ENCODE peak calls at places on chromosomes 13 and 19, in five cellular contexts. Y, Q, F, R and G are unnamed samples.

GRCh38 chr19:50658438-50659317 is 9.4 kb downstream of the C19orf81 start:
- DNase-seq in F (no peak), R (peak), Q (no peak), Y (peak), G (no peak)

GRCh38 chr19:11200931-11201330 is 3.6 kb upstream of the KANK2 start:
- DNase-seq in Y (no peak), F (no peak), Q (no peak), R (no peak), G (no peak)

GRCh38 chr13:108227651-108228272 is 9.6 kb downstream of the ABHD13 start:
- DNase-seq in Y (peak), F (no peak), R (no peak), Q (peak), G (no peak)

GRCh38 chr19:33064778-33065550 is at the start of gene RHPN2:
- DNase-seq in Q (peak), Y (peak), F (no peak), R (peak), G (no peak)

GRCh38 chr13:51612867-51613266 is 28.6 kb downstream of the WDFY2 start:
- DNase-seq in Q (no peak), Y (no peak), F (no peak), R (no peak), G (no peak)

GRCh38 chr13:107203146-107203847 is 635.4 kb upstream of the ARGLU1 start:
- DNase-seq in Q (peak), F (no peak), R (no peak), Y (peak), G (no peak)

GRCh38 chr13:46633416-46633815 is 80.4 kb downstream of the LRCH1 start:
- DNase-seq in Y (peak), Q (no peak), R (no peak), F (no peak), G (peak)

GRCh38 chr13:104106705-104107393 is 1040.6 kb upstream of the SLC10A2 start:
- DNase-seq in F (no peak), Q (no peak), Y (no peak), R (no peak), G (no peak)

GRCh38 chr19:18972301-18972831 is 31.3 kb upstream of the HOMER3 start:
- DNase-seq in Y (no peak), Q (no peak), R (no peak), F (no peak), G (no peak)

GRCh38 chr13:31101511-31102170 is 60.1 kb downstream of the HSPH1 start:
- DNase-seq in F (peak), R (no peak), Y (no peak), Q (no peak), G (no peak)

GRCh38 chr13:55583953-55584593 is 1556.6 kb upstream of the PRR20A start:
- DNase-seq in Y (no peak), F (no peak), Q (no peak), R (no peak), G (no peak)

GRCh38 chr13:29103036-29103800 is 283.1 kb downstream of the MTUS2 start:
- DNase-seq in R (no peak), Q (no peak), F (no peak), Y (no peak), G (no peak)

GRCh38 chr13:85497652-85498051 is 301.6 kb downstream of the SLITRK6 start:
- DNase-seq in R (no peak), Y (peak), Q (no peak), F (no peak), G (peak)

GRCh38 chr13:109840201-109840892 is 54.0 kb upstream of the IRS2 start:
- DNase-seq in R (no peak), Y (no peak), F (no peak), Q (no peak), G (no peak)

DNA sequence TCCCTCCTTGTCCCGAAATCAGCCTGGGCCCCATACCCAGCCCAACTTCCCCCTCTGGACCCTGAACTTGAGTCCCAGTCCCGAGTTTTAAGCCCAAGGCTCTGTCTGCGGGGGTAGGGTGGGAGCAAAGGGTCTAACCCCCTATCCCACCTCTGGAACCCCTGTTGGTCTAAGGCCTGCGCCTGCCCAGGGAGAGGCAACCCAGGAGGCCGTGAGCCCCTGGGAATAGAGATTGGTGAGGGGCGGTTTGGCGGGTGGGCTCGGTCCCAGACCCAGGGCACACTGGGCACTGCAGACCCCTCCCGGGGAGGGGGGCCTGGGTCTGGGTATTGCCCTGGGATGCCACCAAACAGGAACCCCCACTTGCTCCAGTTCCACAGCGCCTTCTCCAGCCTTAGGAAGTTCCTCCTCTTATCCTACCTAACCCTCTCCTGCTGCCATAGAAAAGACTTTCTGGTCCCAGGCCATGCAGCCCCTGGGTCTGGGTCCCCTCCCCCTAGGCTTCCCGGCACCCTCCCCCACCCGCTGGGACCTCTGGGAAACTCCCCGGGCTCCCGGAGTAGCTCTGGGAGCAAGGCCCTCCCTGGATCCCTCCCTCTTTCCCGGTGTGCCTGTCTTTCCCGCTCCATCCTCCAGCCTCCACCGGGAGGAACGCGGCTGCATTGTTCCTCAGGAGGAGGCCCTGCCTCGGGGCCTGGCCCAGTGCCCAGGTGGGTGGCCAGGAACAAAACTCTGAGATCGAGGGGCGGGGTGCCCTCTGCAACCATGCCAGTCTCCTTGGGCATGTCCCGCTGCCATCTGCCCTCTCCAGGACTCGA is 33.6 kb upstream of the NANOS3 start:
- DNase-seq in R (peak), Y (peak), F (peak), Q (no peak), G (no peak)
- H3K27ac ChIP-seq in R (peak), Y (peak), F (peak), Q (peak), G (peak)

GRCh38 chr19:41403181-41403970 is 5.8 kb downstream of the BCKDHA start:
- DNase-seq in F (no peak), Y (no peak), R (no peak), Q (peak), G (no peak)
- H3K27ac ChIP-seq in F (no peak), Y (no peak), R (no peak), Q (no peak), G (no peak)

GRCh38 chr19:4776436-4777205 is 14.9 kb upstream of the FEM1A start:
- DNase-seq in F (no peak), Q (no peak), R (no peak), Y (no peak), G (no peak)
- H3K27ac ChIP-seq in F (no peak), Q (no peak), R (no peak), Y (no peak), G (no peak)

DNA sequence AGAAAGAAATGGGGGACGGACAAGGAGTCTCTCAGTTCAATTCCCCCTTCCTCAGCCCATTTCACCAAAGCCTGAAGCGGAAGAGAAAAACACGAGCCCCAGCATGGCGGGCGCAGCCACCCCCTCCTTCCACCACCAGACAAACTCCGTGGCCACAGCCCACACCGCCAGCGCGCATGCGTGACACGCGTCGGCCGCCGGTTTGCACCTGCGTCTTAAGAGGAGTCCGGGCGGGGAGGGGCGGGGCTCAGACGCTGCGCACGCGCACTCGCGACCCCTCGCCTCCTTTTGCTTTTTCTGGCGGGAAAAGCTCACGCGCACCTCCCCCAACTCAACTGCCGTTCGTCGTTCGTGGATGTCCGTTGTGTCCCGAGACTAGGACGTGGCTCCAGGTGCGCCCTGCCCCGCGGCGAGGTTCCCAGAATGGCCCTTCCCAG is at the start of gene KASH5:
- DNase-seq in Q (peak), F (no peak), Y (peak), R (peak), G (no peak)
- H3K27ac ChIP-seq in Q (no peak), F (no peak), Y (no peak), R (no peak), G (no peak)

GRCh38 chr13:49220856-49221614 is 897 bp downstream of the MLNR start:
- DNase-seq in R (no peak), Q (no peak), F (no peak), Y (no peak), G (no peak)
- H3K27ac ChIP-seq in R (no peak), Q (no peak), F (no peak), Y (no peak), G (no peak)

GRCh38 chr13:75797719-75798118 is 161.6 kb downstream of the LMO7 start:
- DNase-seq in F (no peak), Q (no peak), R (no peak), Y (no peak), G (no peak)
- H3K27ac ChIP-seq in F (no peak), Q (peak), R (no peak), Y (no peak), G (no peak)

DNA sequence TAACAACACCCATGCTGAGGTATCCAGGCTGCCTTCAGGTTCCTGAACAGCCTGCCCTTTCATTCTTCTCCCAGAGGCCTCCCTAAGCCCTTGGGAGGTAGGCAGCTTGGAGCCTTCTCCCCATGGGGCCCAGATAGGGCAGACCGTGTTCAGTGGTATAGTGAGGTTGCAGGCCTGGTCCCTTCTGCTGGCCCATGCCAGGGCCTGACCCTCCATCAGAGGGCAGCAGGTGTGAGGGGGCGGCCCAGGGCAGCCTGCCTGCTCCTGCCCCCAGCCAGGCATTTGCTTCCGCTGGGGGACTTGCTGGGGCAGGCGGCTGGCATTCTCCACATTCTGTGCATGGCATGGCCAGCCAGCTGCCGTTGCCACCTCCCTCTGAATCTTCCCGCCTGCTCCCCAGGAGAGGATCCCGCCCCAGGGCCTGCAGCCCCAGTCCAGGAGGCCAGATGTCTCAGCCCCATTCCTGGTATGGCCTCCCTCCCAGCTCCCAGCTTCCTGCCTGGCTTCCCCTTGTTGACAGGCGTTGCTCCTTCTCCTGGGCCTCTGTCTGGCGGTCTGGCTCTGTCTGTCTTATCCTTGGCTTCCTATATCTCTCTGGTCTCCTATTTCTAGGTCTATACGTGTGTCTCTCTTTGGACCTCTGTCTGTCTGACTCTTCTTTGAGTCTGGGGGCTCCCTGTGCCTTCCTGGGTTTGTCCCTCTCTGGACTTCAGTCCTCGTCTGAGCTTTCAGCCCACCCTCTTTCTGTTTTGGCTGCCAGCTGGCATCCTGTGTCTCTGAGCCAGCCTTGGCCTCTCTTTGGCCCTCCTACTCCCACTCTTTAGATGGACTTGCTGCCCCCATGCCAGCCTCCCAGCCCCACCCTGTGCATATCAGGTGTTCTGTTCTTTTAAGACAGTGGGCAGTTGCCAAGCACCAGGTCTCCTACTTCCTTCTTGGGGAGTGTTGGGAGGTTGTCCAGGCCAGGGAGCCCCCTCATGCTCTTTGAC is 9.1 kb downstream of the CIC start:
- DNase-seq in F (no peak), Q (peak), Y (no peak), R (peak), G (no peak)
- H3K27ac ChIP-seq in F (peak), Q (no peak), Y (no peak), R (peak), G (peak)

GRCh38 chr19:55114566-55115145 is 2.8 kb downstream of the PPP1R12C start:
- DNase-seq in Q (no peak), R (no peak), Y (no peak), F (no peak), G (no peak)
- H3K27ac ChIP-seq in Q (no peak), R (peak), Y (no peak), F (peak), G (peak)

DNA sequence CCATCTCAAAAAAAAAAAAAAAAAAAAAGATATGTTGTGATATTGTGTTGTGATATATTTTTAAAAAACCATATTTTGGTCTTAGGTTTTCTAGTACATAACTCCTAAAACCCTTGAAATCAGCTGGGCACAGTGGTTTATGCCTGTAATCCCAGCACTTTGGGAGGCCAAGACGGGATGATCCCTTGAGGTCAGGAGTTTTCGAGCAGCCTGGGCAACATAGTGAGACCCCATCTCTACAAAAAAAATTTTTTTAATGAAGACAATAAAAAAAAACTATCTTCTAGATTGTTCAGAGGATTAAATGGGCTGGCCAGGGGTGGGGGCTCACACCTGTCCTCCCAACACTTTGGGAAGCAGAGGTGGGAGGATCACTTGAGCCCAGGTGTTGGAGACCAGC is 1.3 kb upstream of the DCAF15 start:
- DNase-seq in R (no peak), Q (no peak), Y (no peak), F (no peak), G (no peak)
- H3K27ac ChIP-seq in R (no peak), Q (no peak), Y (no peak), F (no peak), G (no peak)

GRCh38 chr19:31980851-31981250 is 364.6 kb upstream of the ZNF507 start:
- DNase-seq in Q (no peak), Y (no peak), F (no peak), R (no peak), G (no peak)
- H3K27ac ChIP-seq in Q (no peak), Y (no peak), F (no peak), R (no peak), G (no peak)